ENCODE peak calls at places on chromosomes 12 and 14, in ten cellular contexts. C is activated CD8-positive, alpha-beta memory T cell treated with anti-CD3 and anti-CD28 coated beads, Interleukin-2, amount 50 U/mL, for 48 hours; U is substantia nigra; K is NCI-H2081; I is stimulated activated CD4-positive, alpha-beta T cell treated with anti-CD3 and anti-CD28 coated beads, TNF-alpha, amount 100 ng/mL, for 4 hours; E is AG20443; J is T47D; T is CD4-positive, alpha-beta T cell; G is tibial artery; L is smooth muscle cell of the brain vasculature. A is an unnamed sample.

GRCh38 chr14:69135133-69135532 is 17.8 kb downstream of the DCAF5 start:
- DNase-seq in E (no peak), L (no peak), T (no peak), I (no peak), C (no peak), U (no peak), J (no peak), K (peak), G (no peak), A (no peak)

GRCh38 chr12:26239508-26240328 is 44.3 kb downstream of the SSPN start:
- DNase-seq in U (peak), E (peak), G (peak), L (peak), I (no peak), K (no peak), C (no peak), J (no peak), T (no peak), A (no peak)

GRCh38 chr12:106521901-106522300 is 60.9 kb upstream of the RFX4 start:
- DNase-seq in U (no peak), T (no peak), J (no peak), G (no peak), I (no peak), E (no peak), L (no peak), C (no peak), K (no peak), A (no peak)

GRCh38 chr14:65170768-65171251 is 68.5 kb upstream of the MAX start:
- DNase-seq in L (no peak), G (no peak), I (peak), U (peak), J (no peak), C (peak), E (peak), T (peak), K (no peak), A (peak)

GRCh38 chr12:21541773-21542172 is 15.7 kb downstream of the SPX start:
- DNase-seq in I (no peak), J (no peak), U (no peak), E (no peak), K (peak), L (no peak), T (no peak), G (no peak), C (no peak), A (no peak)

GRCh38 chr12:108305520-108305919 is 33.6 kb downstream of the CMKLR1 start:
- DNase-seq in E (peak), J (no peak), K (no peak), L (peak), U (no peak), T (no peak), C (no peak), G (peak), I (no peak), A (no peak)

GRCh38 chr12:63206494-63206893 is 55.5 kb upstream of the AVPR1A start:
- DNase-seq in U (no peak), K (no peak), I (no peak), T (no peak), E (no peak), J (no peak), G (no peak), L (no peak), C (no peak), A (no peak)

GRCh38 chr12:106138646-106139421 is at the start of gene NUAK1:
- DNase-seq in C (peak), K (peak), E (peak), U (peak), I (no peak), L (no peak), G (peak), T (no peak), J (peak), A (no peak)

GRCh38 chr14:75645051-75645450 is 15.6 kb downstream of the ERG28 start:
- DNase-seq in E (no peak), G (no peak), L (no peak), C (no peak), I (no peak), U (no peak), T (no peak), J (no peak), K (no peak), A (no peak)

GRCh38 chr14:55625481-55625880 is 45.5 kb downstream of the KTN1 start:
- DNase-seq in T (no peak), G (no peak), L (no peak), U (no peak), C (no peak), K (no peak), I (no peak), E (no peak), J (no peak), A (no peak)

GRCh38 chr12:946212-946611 is 3.3 kb downstream of the RAD52 start:
- DNase-seq in G (no peak), C (no peak), L (no peak), T (no peak), I (no peak), K (no peak), U (no peak), E (no peak), J (no peak), A (no peak)

GRCh38 chr12:91178801-91179200 is 3.8 kb downstream of the DCN start:
- DNase-seq in L (no peak), E (no peak), U (no peak), J (no peak), C (no peak), T (no peak), G (no peak), K (no peak), I (no peak), A (no peak)

GRCh38 chr12:46459111-46459510 is 86.5 kb upstream of the SLC38A2 start:
- DNase-seq in L (peak), T (no peak), E (peak), G (no peak), C (no peak), K (no peak), J (no peak), U (no peak), I (no peak), A (no peak)

GRCh38 chr12:62834971-62835547 is 99.9 kb downstream of the PPM1H start:
- DNase-seq in E (no peak), K (no peak), T (no peak), L (no peak), J (no peak), G (no peak), U (no peak), I (no peak), C (no peak), A (no peak)

GRCh38 chr12:11040162-11040561 is 9.0 kb upstream of the TAS2R31 start:
- DNase-seq in I (no peak), C (no peak), L (no peak), K (no peak), U (no peak), E (no peak), G (no peak), T (no peak), J (no peak), A (no peak)

GRCh38 chr12:69578283-69578682 is 7.0 kb upstream of the CCT2 start:
- DNase-seq in K (no peak), I (no peak), L (no peak), C (no peak), E (no peak), G (no peak), J (no peak), T (no peak), U (no peak), A (no peak)

GRCh38 chr12:109731231-109731731 is 17.7 kb downstream of the FAM222A start:
- DNase-seq in J (no peak), L (no peak), I (no peak), G (peak), U (no peak), E (no peak), C (no peak), T (peak), K (no peak), A (no peak)

GRCh38 chr12:82627799-82628198 is 58.9 kb upstream of the TMTC2 start:
- DNase-seq in G (no peak), C (no peak), L (peak), E (peak), T (no peak), I (no peak), J (peak), U (no peak), K (peak), A (no peak)

GRCh38 chr12:102522768-102523167 is 42.4 kb upstream of the IGF1 start:
- DNase-seq in T (no peak), E (no peak), C (no peak), K (no peak), L (no peak), I (no peak), U (no peak), G (no peak), J (peak), A (no peak)

GRCh38 chr12:106766393-106766826 is 8.1 kb upstream of the RIC8B start:
- DNase-seq in U (peak), J (no peak), T (no peak), E (no peak), G (peak), K (no peak), L (no peak), C (no peak), I (peak), A (no peak)

A was measured in activated T-helper 9 cell treated with anti-CD3 and anti-CD28 coated beads, Interleukin-2, amount 50 U/mL, for 16 hours.